ENCODE peak calls at places on chromosome 17, in eight cellular contexts. E, V, K, U, I, H, A and Y are unnamed samples.
A peak's percentile ranks its signal among the peaks of the same experiment; 100 is the strongest.

GRCh38 chr17:44796731-44797130 is 33.4 kb downstream of the GJC1 start:
- DNase-seq in E (no peak), V (no peak), K (no peak), U (peak; percentile 4), I (no peak), H (no peak), A (no peak), Y (no peak)

GRCh38 chr17:81082177-81083073 is 47.5 kb downstream of the BAIAP2 start:
- DNase-seq in E (no peak), V (peak; percentile 80), K (no peak), U (no peak), I (no peak), H (no peak), A (no peak), Y (no peak)

GRCh38 chr17:66753126-66753920 is 81.6 kb upstream of the CACNG5 start:
- DNase-seq in E (no peak), V (no peak), K (no peak), U (no peak), I (peak; percentile 28), H (no peak), A (no peak), Y (no peak)

GRCh38 chr17:76063880-76064546 is 8.3 kb downstream of the SRP68 start:
- DNase-seq in E (no peak), V (no peak), K (no peak), U (no peak), I (no peak), H (no peak), A (no peak), Y (no peak)

GRCh38 chr17:73028311-73028755 is 64.2 kb downstream of the SLC39A11 start:
- DNase-seq in E (no peak), V (no peak), K (no peak), U (no peak), I (no peak), H (no peak), A (peak; percentile 72), Y (no peak)

GRCh38 chr17:32206816-32207215 is 58.8 kb upstream of the RHBDL3 start:
- DNase-seq in E (no peak), V (no peak), K (no peak), U (no peak), I (no peak), H (no peak), A (peak; percentile 91), Y (no peak)

GRCh38 chr17:29444589-29444988 is 54.4 kb downstream of the TAOK1 start:
- DNase-seq in E (no peak), V (no peak), K (no peak), U (no peak), I (no peak), H (no peak), A (peak; percentile 75), Y (no peak)

GRCh38 chr17:35244345-35245195 is 1.7 kb downstream of the SLFN5 start:
- DNase-seq in E (peak; percentile 34), V (peak; percentile 66), K (peak; percentile 91), U (peak; percentile 45), I (peak; percentile 12), H (peak; percentile 66), A (peak; percentile 81), Y (peak; percentile 95)

GRCh38 chr17:65438708-65439294 is 122.6 kb downstream of the AXIN2 start:
- DNase-seq in E (peak; percentile 21), V (no peak), K (no peak), U (no peak), I (no peak), H (no peak), A (peak; percentile 22), Y (no peak)

GRCh38 chr17:17659340-17659739 is 21.9 kb upstream of the RAI1 start:
- DNase-seq in E (no peak), V (no peak), K (no peak), U (no peak), I (no peak), H (no peak), A (no peak), Y (no peak)

GRCh38 chr17:17874478-17874877 is 37.7 kb upstream of the SREBF1 start:
- DNase-seq in E (no peak), V (no peak), K (no peak), U (no peak), I (no peak), H (no peak), A (peak; percentile 92), Y (no peak)

GRCh38 chr17:19874256-19874655 is 6.5 kb upstream of the ULK2 start:
- DNase-seq in E (no peak), V (no peak), K (no peak), U (no peak), I (no peak), H (no peak), A (no peak), Y (no peak)

GRCh38 chr17:4950075-4950756 is 703 bp upstream of the ENO3 start:
- DNase-seq in E (peak; percentile 36), V (peak; percentile 61), K (peak; percentile 76), U (peak; percentile 74), I (peak; percentile 55), H (no peak), A (no peak), Y (no peak)

GRCh38 chr17:4948166-4948996 is at the start of gene PFN1:
- DNase-seq in E (peak; percentile 98), V (peak; percentile 92), K (peak; percentile 97), U (peak; percentile 90), I (peak; percentile 89), H (peak; percentile 86), A (peak; percentile 91), Y (peak; percentile 99)

GRCh38 chr17:4947411-4948165 is 742 bp downstream of the PFN1 start:
- DNase-seq in E (peak; percentile 64), V (peak; percentile 70), K (peak; percentile 87), U (peak; percentile 78), I (peak; percentile 67), H (peak; percentile 48), A (peak; percentile 53), Y (no peak)

GRCh38 chr17:4949321-4950074 is 1.2 kb upstream of the PFN1 start:
- DNase-seq in E (peak; percentile 83), V (peak; percentile 82), K (peak; percentile 91), U (peak; percentile 81), I (peak; percentile 84), H (peak; percentile 79), A (peak; percentile 76), Y (peak; percentile 94)

DNA sequence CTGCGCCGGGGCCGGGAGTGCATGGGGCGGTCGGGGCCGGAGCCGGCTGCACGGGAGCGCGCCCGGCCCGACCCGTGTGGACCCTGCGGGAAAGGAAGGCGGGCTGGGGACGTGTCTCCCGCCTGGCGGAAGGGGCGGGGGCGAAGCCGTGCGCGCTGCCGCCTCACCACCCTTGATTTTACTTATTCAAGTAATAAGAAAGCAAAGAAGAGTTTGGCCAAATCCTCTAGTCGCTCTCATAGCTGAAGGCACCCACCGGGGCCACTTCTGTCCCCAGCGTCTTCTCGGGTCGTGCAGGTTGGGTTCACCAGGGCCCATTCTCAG is 629 bp upstream of the PFN1 start:
- DNase-seq in E (no peak), V (peak; percentile 83), K (peak; percentile 92), U (peak; percentile 90), I (peak; percentile 84), H (peak; percentile 71), A (peak; percentile 89), Y (peak; percentile 93)
- TF ChIP-seq POLR2A in E (peak; percentile 64), V (no peak), K (peak; percentile 66), U (no peak), I (no peak), H (peak; percentile 78), A (no peak), Y (peak; percentile 8)

DNA sequence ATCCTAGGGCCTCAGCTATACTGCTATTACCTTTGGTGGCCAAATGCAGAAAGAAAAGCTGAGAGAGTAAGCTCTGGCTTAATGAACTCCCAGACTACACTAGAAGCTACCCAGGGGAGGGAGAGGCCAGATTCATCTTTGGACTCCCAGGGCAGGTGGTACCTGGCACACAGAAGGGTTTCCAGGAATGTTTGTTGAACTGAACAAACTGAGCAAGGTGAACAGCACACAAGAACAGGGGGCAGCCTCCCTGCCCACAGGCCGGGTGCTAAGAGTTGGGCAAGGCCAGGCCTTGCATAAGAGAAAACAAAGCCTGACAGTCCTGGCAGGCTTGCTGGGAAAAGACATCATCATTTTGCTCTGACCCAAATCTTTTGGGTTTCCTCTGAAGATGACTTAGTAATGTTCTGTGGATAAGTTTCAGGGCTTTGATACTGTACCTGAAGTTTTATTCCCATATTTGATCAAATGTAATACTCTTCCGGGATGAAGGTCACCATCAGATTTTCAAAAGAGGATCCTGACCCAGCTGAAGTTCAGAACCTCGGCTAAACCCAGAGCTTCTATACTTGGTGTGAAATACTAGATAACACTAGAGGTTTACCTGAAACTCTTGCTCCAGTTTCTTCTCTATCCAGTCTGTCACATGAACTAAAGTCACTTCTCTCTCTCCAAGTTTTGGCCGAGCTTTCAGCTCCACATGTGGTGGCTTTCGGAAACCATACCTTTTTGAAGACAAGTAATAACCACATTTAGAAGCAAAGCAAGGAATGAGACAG is 20.5 kb upstream of the ERN1 start:
- DNase-seq in E (no peak), V (peak; percentile 77), K (no peak), U (no peak), I (no peak), H (peak; percentile 82), A (no peak), Y (no peak)
- H3K4me1 ChIP-seq in E (peaks cover 19% of the 10 kb centered on the region), V (peaks cover 41% of the 10 kb centered on the region), K (no peaks in the 10 kb centered on the region), U (peaks cover 9% of the 10 kb centered on the region), I (peaks cover 20% of the 10 kb centered on the region), H (peaks cover 76% of the 10 kb centered on the region), A (peaks cover 5% of the 10 kb centered on the region), Y (peaks cover 40% of the 10 kb centered on the region)

GRCh38 chr17:82900741-82901140 is 60.9 kb upstream of the ZNF750 start:
- DNase-seq in E (no peak), V (no peak), K (no peak), U (no peak), I (no peak), H (no peak), A (peak; percentile 32), Y (no peak)
- H3K27ac ChIP-seq in E (no peak overlapping the region), V (no peak overlapping the region), K (no peak overlapping the region), U (no peak overlapping the region), I (no peak overlapping the region), H (peak overlapping the region; percentile 4), A (no peak overlapping the region), Y (no peak overlapping the region)

GRCh38 chr17:9811086-9811485 is 10.8 kb downstream of the GSG1L2 start:
- DNase-seq in E (no peak), V (no peak), K (no peak), U (no peak), I (no peak), H (no peak), A (no peak), Y (no peak)

GRCh38 chr17:9809409-9809808 is 12.5 kb downstream of the GSG1L2 start:
- DNase-seq in E (no peak), V (no peak), K (no peak), U (no peak), I (no peak), H (no peak), A (no peak), Y (no peak)

GRCh38 chr17:9813166-9813565 is 8.7 kb downstream of the GSG1L2 start:
- DNase-seq in E (no peak), V (no peak), K (no peak), U (no peak), I (no peak), H (no peak), A (no peak), Y (no peak)

GRCh38 chr17:9810100-9810949 is 11.6 kb downstream of the GSG1L2 start:
- DNase-seq in E (no peak), V (no peak), K (no peak), U (no peak), I (no peak), H (no peak), A (no peak), Y (no peak)

DNA sequence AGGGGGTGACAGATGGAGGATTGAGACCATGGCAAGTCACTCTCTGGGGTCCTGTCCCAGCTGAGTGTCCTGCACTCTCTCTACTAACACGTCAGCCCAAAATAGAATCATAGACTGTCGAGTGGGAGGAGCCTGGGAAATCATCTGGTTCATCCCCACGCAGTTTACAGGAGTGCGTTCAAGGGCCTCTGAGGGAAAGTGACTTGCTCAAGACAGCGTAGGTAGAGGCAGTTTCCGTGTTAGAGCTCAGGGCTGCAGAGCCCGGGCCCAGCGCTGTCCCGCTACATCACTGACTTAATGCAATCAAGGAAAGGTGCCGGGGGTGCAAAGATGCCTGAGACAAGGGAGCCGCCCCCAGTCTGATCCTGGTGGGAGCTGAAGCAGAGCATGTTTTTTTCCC is 10.3 kb downstream of the GSG1L2 start:
- DNase-seq in E (no peak), V (no peak), K (no peak), U (no peak), I (no peak), H (no peak), A (no peak), Y (no peak)
- TF ChIP-seq POLR2A in E (no peak), V (no peak), K (no peak), U (no peak), I (no peak), H (no peak), A (no peak), Y (no peak)